ENCODE peak calls at places on chromosome 1, in four cellular contexts. K, D, Q and E are unnamed samples.

GRCh38 chr1:172117800-172118199 is 276.5 kb downstream of the DNM3 start:
- DNase-seq in D (no peak), K (no peak), Q (no peak), E (no peak)

GRCh38 chr1:113887776-113888175 is 395 bp upstream of the BCL2L15 start:
- DNase-seq in Q (no peak), K (no peak), D (no peak), E (no peak)

GRCh38 chr1:191572479-191572878 is 585.8 kb upstream of the RGS18 start:
- DNase-seq in D (no peak), Q (no peak), K (no peak), E (no peak)

GRCh38 chr1:248013229-248013710 is at the start of gene OR2L5:
- DNase-seq in Q (no peak), D (no peak), K (no peak), E (no peak)

GRCh38 chr1:184973308-184974085 is 811 bp downstream of the NIBAN1 start:
- DNase-seq in K (peak), Q (peak), D (peak), E (peak)

GRCh38 chr1:64043328-64043727 is 160.1 kb upstream of the UBE2U start:
- DNase-seq in Q (no peak), D (no peak), K (no peak), E (no peak)

GRCh38 chr1:226082959-226083302 is 20.4 kb downstream of the H3-3A start:
- DNase-seq in D (peak), K (no peak), Q (no peak), E (peak)

GRCh38 chr1:151492120-151492519 is 19.1 kb upstream of the CGN start:
- DNase-seq in D (no peak), K (no peak), Q (no peak), E (no peak)

GRCh38 chr1:68346192-68346808 is 103.5 kb downstream of the RPE65 start:
- DNase-seq in Q (peak), D (no peak), K (no peak), E (peak)